ENCODE peak calls at places on chromosomes 13 and 19, in five cellular contexts. Y is Panc1, V is stomach, F is GM12891, J is sigmoid colon. K is an unnamed sample.

GRCh38 chr13:94239135-94239534 is 240.3 kb downstream of the DCT start:
- DNase-seq in F (no peak), Y (peak; percentile 15), J (no peak), V (no peak), K (no peak)

GRCh38 chr19:30969586-30969985 is 379.6 kb downstream of the TSHZ3 start:
- DNase-seq in Y (no peak), J (no peak), V (no peak), F (no peak), K (no peak)

GRCh38 chr13:79658333-79658975 is 177.5 kb downstream of the NDFIP2 start:
- DNase-seq in Y (no peak), F (no peak), J (no peak), V (no peak), K (no peak)

GRCh38 chr13:28138756-28139470 is 568 bp downstream of the PAN3 start:
- DNase-seq in J (peak; percentile 93), V (peak; percentile 77), Y (no peak), F (peak; percentile 58), K (peak; percentile 77)

GRCh38 chr13:100044936-100045335 is 44.0 kb upstream of the PCCA start:
- DNase-seq in F (no peak), Y (no peak), J (no peak), V (no peak), K (no peak)

GRCh38 chr19:30226464-30227070 is 145.6 kb upstream of the ZNF536 start:
- DNase-seq in Y (no peak), F (no peak), V (no peak), J (no peak), K (no peak)

GRCh38 chr13:76677047-76677446 is 209.2 kb downstream of the KCTD12 start:
- DNase-seq in V (no peak), J (peak; percentile 74), F (no peak), Y (no peak), K (no peak)

GRCh38 chr13:75656590-75656989 is 20.5 kb downstream of the LMO7 start:
- DNase-seq in Y (no peak), J (no peak), F (no peak), V (no peak), K (no peak)

GRCh38 chr19:29673451-29674371 is 8.4 kb downstream of the PLEKHF1 start:
- DNase-seq in J (peak; percentile 59), V (no peak), F (no peak), Y (no peak), K (peak; percentile 49)

GRCh38 chr13:83827338-83827737 is 54.9 kb downstream of the SLITRK1 start:
- DNase-seq in J (no peak), V (no peak), F (no peak), Y (no peak), K (no peak)

GRCh38 chr19:30662211-30662861 is 290.2 kb downstream of the ZNF536 start:
- DNase-seq in Y (no peak), V (peak; percentile 22), J (no peak), F (no peak), K (no peak)

GRCh38 chr19:5782322-5782721 is 2.2 kb downstream of the PRR22 start:
- DNase-seq in Y (no peak), F (no peak), J (no peak), V (no peak), K (no peak)

GRCh38 chr19:5785423-5785822 is 877 bp upstream of the PRR22 start:
- DNase-seq in Y (no peak), J (peak; percentile 62), V (no peak), F (no peak), K (no peak)

GRCh38 chr19:5784581-5785147 is at the start of gene PRR22:
- DNase-seq in J (no peak), F (no peak), Y (no peak), V (no peak), K (no peak)

GRCh38 chr19:5786593-5787551 is 2.3 kb upstream of the PRR22 start:
- DNase-seq in V (no peak), J (peak; percentile 63), Y (no peak), F (no peak), K (no peak)

GRCh38 chr19:5782945-5783919 is 1.3 kb downstream of the PRR22 start:
- DNase-seq in F (no peak), Y (no peak), J (peak; percentile 63), V (no peak), K (no peak)
- TF ChIP-seq POLR2AphosphoS5 in F (no peak), Y (no peak), J (no peak), V (no peak), K (no peak)

DNA sequence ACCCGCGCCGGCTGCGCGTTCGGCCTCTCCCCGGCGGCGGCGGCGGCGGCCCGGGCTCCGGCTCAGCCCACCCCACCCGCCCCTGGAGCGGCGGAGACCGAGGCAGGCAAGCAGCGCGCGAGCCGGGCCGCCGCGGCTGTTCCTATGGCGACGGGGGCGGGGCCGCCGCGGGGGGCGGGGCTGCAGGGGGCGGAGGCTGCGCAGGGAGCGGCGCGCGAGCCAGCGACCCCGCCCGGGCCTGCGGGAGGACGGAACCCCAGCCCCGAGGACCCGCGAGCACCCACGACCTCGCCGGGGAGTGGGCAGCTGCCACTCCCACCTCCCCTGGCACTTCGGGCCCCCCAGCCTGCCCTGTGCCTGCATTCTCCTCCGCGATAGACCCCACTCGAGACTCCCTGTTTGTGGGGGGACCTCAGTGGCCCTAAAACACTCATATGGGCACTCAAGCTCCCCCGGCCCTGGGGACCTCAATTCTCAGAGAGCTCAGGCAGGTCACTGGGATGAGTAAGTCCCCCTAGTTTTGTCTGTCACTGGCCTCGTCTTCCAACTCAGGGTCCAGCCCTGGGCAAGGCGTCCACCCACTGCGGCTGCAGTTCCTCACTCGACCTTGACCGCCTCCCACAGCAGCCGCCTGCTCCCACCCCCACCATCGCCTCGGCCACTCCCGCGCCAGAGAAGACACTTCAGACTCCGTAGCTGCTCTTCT is at the start of gene CTXN1:
- DNase-seq in Y (no peak), V (peak; percentile 79), F (peak; percentile 92), J (peak; percentile 88), K (peak; percentile 71)
- TF ChIP-seq POLR2AphosphoS5 in Y (peak; percentile 33), V (no peak), F (no peak), J (peak; percentile 81), K (no peak)

DNA sequence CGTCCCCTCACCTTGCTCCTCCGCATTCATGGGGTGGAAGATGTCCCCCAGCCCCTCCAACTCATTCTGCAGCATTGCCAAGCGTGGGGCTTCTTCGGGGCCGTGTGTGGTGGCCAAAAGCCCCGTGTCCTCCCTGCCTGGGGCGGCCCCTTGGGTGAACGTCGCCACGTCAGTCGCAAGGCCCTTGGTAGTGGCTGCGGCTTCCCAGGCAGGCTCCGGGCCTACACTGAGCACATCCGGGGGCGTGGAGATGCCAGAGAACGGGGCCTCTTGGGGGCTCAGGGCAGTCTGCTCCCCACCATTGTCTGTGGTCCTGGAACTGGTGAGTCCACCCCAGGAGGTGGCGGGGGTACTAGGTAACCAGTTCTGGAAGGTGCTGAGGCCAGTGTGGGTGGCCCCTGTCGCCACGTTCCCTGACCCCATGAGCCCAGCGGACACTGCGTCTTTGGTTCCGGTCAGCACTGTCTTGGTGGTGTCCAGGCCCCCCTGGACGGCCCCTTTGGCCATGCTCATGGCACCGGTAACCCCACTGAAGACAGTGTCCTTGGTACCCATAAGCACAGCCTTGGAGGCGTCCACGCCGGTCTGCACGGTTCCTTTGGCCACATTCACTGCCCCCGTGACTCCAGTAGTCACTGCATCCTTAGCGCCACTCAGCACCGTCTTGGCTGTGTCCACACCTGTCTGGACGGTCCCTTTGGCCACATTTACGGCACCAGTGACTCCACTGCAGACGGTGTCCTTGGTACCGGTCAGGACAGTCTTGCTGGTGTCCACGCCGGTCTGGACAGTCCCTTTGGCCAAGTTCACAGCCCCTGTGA is 7.6 kb downstream of the PLIN4 start:
- DNase-seq in Y (no peak), F (no peak), J (no peak), V (no peak), K (no peak)
- TF ChIP-seq POLR2AphosphoS5 in Y (no peak), F (no peak), J (no peak), V (no peak), K (no peak)

GRCh38 chr19:45637890-45638667 is 1.1 kb downstream of the EML2 start:
- DNase-seq in V (peak; percentile 44), F (no peak), J (no peak), Y (no peak), K (no peak)

GRCh38 chr19:45641274-45642105 is 2.3 kb upstream of the EML2 start:
- DNase-seq in Y (peak; percentile 91), J (peak; percentile 79), V (peak; percentile 95), F (peak; percentile 76), K (peak; percentile 95)

GRCh38 chr19:45640849-45641273 is 1.7 kb upstream of the EML2 start:
- DNase-seq in J (no peak), V (peak; percentile 50), Y (no peak), F (no peak), K (no peak)

GRCh38 chr19:45636902-45637301 is 2.3 kb downstream of the EML2 start:
- DNase-seq in J (no peak), F (no peak), V (no peak), Y (no peak), K (no peak)

GRCh38 chr19:45638930-45639729 is at the start of gene EML2:
- DNase-seq in J (no peak), F (no peak), Y (no peak), V (peak; percentile 71), K (peak; percentile 57)
- TF ChIP-seq POLR2AphosphoS5 in J (no peak), F (no peak), Y (peak; percentile 26), V (no peak), K (no peak)

DNA sequence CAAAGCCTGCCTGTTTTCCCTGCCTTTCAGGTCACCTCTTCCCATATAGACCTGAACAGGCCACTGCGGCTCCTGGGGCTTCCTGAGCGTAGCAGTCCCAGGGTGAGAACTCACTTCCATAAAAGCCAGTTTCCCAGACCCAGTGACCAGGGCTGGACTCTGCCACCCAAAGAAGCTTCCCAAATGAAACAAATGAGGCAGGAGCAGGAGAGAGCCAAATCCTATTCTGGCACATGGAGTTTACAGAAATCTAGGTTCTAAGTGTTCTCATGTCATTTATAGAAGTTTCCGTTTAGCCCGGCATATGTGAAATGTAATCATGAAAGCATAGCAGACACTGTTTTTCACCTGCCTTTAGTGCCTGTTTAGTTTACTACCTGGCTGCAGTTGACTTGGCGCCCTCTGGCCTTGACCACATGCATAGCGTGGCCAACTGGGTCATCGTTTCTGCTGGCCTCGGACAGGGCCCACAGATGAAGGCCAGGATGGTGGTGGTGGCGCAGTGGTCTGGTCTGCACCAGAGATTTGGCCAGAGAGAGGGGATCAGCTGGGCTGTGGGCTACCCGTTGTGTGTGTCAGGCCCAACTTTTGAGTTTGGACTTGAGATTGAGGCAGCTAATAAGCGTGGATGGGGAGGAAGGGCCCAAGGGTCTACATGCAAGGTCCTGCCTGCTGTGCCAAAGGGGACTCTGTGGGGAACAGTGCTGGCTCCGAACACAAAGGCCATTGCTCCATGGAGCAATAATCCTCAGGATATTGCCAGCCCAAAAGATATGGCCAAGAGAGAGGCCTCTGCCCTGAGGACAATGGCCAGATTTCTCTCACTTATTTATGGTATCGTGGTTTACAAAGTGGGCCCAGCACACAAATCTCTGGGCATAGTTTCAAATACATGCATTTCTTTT is 43.3 kb downstream of the NFIX start:
- DNase-seq in Y (no peak), V (no peak), F (no peak), J (no peak), K (no peak)
- TF ChIP-seq POLR2AphosphoS5 in Y (no peak), V (no peak), F (no peak), J (no peak), K (no peak)

GRCh38 chr19:12723383-12723642 is 419 bp downstream of the TNPO2 start:
- DNase-seq in F (no peak), Y (no peak), J (no peak), V (no peak), K (no peak)

GRCh38 chr19:12720851-12721655 is 2.7 kb downstream of the TNPO2 start:
- DNase-seq in Y (no peak), V (no peak), F (no peak), J (no peak), K (no peak)

GRCh38 chr19:12720296-12720695 is 3.4 kb downstream of the TNPO2 start:
- DNase-seq in Y (no peak), F (no peak), V (no peak), J (no peak), K (no peak)

GRCh38 chr19:12722566-12723382 is 958 bp downstream of the TNPO2 start:
- DNase-seq in F (peak; percentile 97), J (peak; percentile 99), Y (peak; percentile 87), V (peak; percentile 97), K (peak; percentile 97)

GRCh38 chr19:12721656-12722565 is 1.8 kb downstream of the TNPO2 start:
- DNase-seq in Y (no peak), V (peak; percentile 69), F (peak; percentile 75), J (peak; percentile 90), K (peak; percentile 68)
- TF ChIP-seq POLR2AphosphoS5 in Y (no peak), V (no peak), F (peak; percentile 59), J (no peak), K (no peak)